ENCODE peak calls at places on chromosomes 16 and 17, in six cellular contexts. L is ascending aorta; B is GM23338; X is testis; V is CD8-positive, alpha-beta memory T cell; Y is aorta. I is an unnamed sample. For H3K36me3, the result is how much of the 10 kb centered on the place peaks cover.

GRCh38 chr17:69223809-69224208 is 4.8 kb downstream of the ABCA10 start:
- DNase-seq in L (no peak), B (no peak), X (no peak), V (no peak), Y (no peak), I (no peak)

GRCh38 chr17:32488177-32488542 is 1.4 kb downstream of the CDK5R1 start:
- DNase-seq in L (no peak), B (no peak), X (no peak), V (no peak), Y (no peak), I (no peak)

GRCh38 chr17:33124871-33125551 is 133.4 kb downstream of the SPACA3 start:
- DNase-seq in L (no peak), B (no peak), X (no peak), V (no peak), Y (no peak), I (no peak)

GRCh38 chr16:30004424-30004776 is 6.4 kb downstream of the DOC2A start:
- DNase-seq in L (no peak), B (peak), X (no peak), V (no peak), Y (peak), I (peak)

GRCh38 chr17:57689254-57689653 is 55.8 kb downstream of the CCDC182 start:
- DNase-seq in L (no peak), B (no peak), X (no peak), V (no peak), Y (no peak), I (no peak)

GRCh38 chr16:17561056-17561455 is 90.3 kb upstream of the XYLT1 start:
- DNase-seq in L (no peak), B (no peak), X (no peak), V (no peak), Y (no peak), I (no peak)

GRCh38 chr16:51407921-51408320 is 256.9 kb upstream of the SALL1 start:
- DNase-seq in L (no peak), B (no peak), X (no peak), V (no peak), Y (no peak), I (no peak)

GRCh38 chr17:43314582-43314981 is 80.8 kb upstream of the RNU2-1 start:
- DNase-seq in L (no peak), B (no peak), X (no peak), V (no peak), Y (no peak), I (no peak)

GRCh38 chr17:60390881-60391418 is 983 bp downstream of the USP32 start:
- DNase-seq in L (no peak), B (no peak), X (peak), V (no peak), Y (no peak), I (peak)

GRCh38 chr17:11644265-11645212 is 46.3 kb downstream of the DNAH9 start:
- DNase-seq in L (no peak), B (peak), X (peak), V (no peak), Y (no peak), I (peak)

GRCh38 chr17:49401971-49402491 is 12.7 kb downstream of the PHB1 start:
- DNase-seq in L (no peak), B (no peak), X (peak), V (no peak), Y (peak), I (no peak)

GRCh38 chr16:87582221-87582965 is 19.9 kb upstream of the JPH3 start:
- DNase-seq in L (peak), B (peak), X (peak), V (no peak), Y (peak), I (peak)

GRCh38 chr16:66858740-66859396 is 14.7 kb downstream of the CA7 start:
- DNase-seq in L (no peak), B (no peak), X (no peak), V (no peak), Y (peak), I (peak)

GRCh38 chr17:48954300-48954755 is 9.7 kb upstream of the SNF8 start:
- DNase-seq in L (no peak), B (peak), X (no peak), V (no peak), Y (no peak), I (peak)

GRCh38 chr17:59786536-59787319 is 79.3 kb downstream of the VMP1 start:
- DNase-seq in L (peak), B (peak), X (peak), V (peak), Y (no peak), I (peak)

GRCh38 chr16:70757183-70757582 is 43.8 kb downstream of the VAC14 start:
- DNase-seq in L (no peak), B (no peak), X (no peak), V (no peak), Y (no peak), I (no peak)

GRCh38 chr16:89696598-89697128 is 4.8 kb downstream of the SPATA2L start:
- DNase-seq in L (no peak), B (no peak), X (no peak), V (peak), Y (no peak), I (peak)

GRCh38 chr17:83152745-83153611 is 73.6 kb downstream of the METRNL start:
- DNase-seq in L (no peak), B (no peak), X (peak), V (no peak), Y (peak), I (peak)

GRCh38 chr16:70805787-70806186 is 4.8 kb upstream of the VAC14 start:
- DNase-seq in L (no peak), B (no peak), X (no peak), V (no peak), Y (no peak), I (no peak)

GRCh38 chr17:17782425-17783120 is 54.2 kb downstream of the SREBF1 start:
- DNase-seq in L (no peak), B (peak), X (peak), V (no peak), Y (no peak), I (peak)

GRCh38 chr17:27577124-27577761 is 53.7 kb upstream of the LGALS9 start:
- DNase-seq in L (no peak), B (no peak), X (peak), V (no peak), Y (no peak), I (peak)

GRCh38 chr16:68646948-68647659 is 2.0 kb downstream of the CDH3 start:
- DNase-seq in L (no peak), B (no peak), X (no peak), V (no peak), Y (no peak), I (peak)

GRCh38 chr17:83179811-83180210 is 100.4 kb downstream of the METRNL start:
- DNase-seq in L (no peak), B (no peak), X (no peak), V (no peak), Y (peak), I (no peak)

GRCh38 chr16:87635541-87636049 is 33.3 kb downstream of the JPH3 start:
- DNase-seq in L (no peak), B (peak), X (peak), V (peak), Y (peak), I (peak)

GRCh38 chr16:87608400-87608985 is 6.2 kb downstream of the JPH3 start:
- DNase-seq in L (no peak), B (peak), X (peak), V (no peak), Y (peak), I (peak)

GRCh38 chr17:28524476-28525415 is 18.6 kb downstream of the FOXN1 start:
- DNase-seq in L (no peak), B (no peak), X (no peak), V (peak), Y (no peak), I (no peak)

GRCh38 chr17:43517615-43518386 is 28.3 kb downstream of the ETV4 start:
- DNase-seq in L (no peak), B (no peak), X (no peak), V (no peak), Y (no peak), I (no peak)

GRCh38 chr17:45225964-45226530 is 4.4 kb downstream of the FMNL1 start:
- DNase-seq in L (peak), B (no peak), X (peak), V (peak), Y (peak), I (peak)
- H3K4me3 ChIP-seq in L (no peak), B (no peak), X (no peak), V (peak), Y (no peak), I (no peak)

GRCh38 chr17:19876524-19877161 is 8.9 kb upstream of the ULK2 start:
- DNase-seq in L (no peak), B (no peak), X (peak), V (peak), Y (no peak), I (no peak)

GRCh38 chr17:19877546-19877945 is 9.8 kb upstream of the ULK2 start:
- DNase-seq in L (no peak), B (no peak), X (no peak), V (no peak), Y (no peak), I (no peak)

DNA sequence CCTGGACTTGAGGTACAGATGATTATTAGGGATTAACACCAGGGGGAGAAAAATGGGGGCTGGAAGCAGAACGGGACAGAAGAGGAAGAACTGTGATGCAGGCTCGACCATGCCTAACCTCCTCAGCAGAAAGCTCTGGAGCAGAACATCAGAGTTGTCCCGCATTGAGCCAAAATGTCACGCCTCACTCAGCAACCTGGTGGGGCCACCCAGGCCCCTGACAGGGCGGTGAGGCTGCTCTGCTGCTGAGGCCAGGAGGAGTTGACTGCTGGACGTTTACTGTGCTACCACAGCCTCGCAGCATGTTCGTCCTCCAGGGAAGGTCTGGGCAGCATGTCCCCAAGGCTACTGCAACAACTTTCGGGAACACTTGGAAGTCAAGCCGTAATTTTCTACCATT is 6.5 kb upstream of the ULK2 start:
- DNase-seq in L (no peak), B (no peak), X (no peak), V (no peak), Y (no peak), I (no peak)
- H3K36me3 ChIP-seq in L (under half), B (under half), X (under half), V (under half), Y (under half), I (under half)

DNA sequence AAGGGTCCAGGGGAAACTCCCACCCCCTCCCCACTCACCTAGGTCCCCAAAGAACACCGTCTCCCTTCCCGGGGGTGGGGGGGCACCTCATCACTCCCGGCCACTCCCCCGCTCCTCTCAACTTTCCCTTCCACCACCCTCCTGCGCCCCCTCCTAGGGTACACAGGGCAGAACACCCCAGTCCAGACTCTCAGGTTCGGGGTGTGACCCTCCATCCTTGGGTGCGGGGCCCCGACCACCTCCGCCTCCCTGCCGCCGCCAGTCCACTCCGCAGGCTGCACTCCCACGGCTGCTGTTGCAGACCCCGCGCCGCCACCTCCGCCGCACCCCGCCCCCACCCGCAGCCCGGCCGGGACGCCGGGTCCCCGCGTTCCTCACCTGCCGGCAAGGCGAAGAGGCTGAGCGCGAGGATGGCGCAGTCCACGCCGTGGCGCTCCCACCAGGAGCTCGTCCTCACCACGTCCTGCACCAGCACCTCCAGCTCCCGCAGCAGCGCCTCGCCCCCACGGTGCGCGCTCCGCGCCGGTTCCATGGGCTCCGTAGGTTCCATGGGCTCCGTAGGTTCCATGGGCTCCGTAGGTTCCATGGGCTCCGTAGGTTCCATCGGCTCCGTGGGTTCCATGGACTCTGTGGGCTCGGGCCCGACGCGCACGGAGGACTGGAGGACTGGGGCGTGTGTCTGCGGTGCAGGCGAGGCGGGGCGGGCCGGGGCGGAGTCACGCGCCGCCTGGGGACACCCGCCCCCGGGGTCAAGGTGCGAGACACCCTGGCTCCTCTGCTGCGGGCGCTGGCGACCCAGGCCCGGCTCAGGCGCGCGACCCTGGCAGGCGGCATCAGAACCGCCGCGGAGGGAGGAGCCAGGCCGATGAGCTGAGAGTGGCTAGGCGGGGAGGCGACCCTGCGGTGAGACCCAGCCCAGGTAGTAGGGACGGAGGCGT is at the start of gene FADS6:
- DNase-seq in L (no peak), B (peak), X (no peak), V (no peak), Y (no peak), I (peak)
- H3K4me3 ChIP-seq in L (peak), B (peak), X (peak), V (no peak), Y (no peak), I (peak)

DNA sequence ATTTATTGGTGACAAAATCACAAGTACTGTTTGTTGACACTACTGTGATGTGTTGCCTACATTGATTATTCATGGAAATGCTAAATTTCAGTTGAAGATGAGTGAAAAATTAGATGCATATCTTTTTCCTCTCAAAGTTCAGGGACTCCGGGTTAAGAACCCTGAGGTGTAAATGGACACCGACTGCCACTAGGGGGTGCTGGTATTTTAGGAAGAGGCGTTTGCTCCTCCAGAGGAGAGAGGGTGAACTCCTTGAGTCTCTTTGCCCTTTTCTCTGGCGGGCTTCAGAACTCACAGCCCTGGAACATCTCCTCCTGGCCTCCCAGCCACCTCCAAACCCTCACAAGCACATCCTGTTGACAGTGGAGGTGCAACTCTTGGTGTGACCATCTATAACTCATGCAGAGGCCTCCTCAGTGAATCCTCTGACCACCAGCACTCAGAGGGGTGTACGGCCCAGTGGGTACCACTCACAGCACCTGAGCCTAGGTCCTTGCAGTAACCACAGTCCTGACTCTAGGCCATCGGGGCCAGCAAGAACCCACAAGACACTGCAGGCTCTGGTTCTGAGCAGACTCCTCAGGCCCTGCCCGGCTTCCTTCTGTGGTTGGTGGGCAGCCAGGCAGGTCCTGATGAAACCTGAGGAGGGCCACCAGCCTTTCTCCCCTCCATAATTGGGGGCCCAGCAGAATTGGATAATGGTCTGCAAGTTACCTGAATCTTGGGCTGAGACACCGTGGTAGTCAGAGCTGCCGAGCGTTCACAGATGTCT is 26.2 kb upstream of the PIK3R5 start:
- DNase-seq in L (no peak), B (peak), X (peak), V (peak), Y (peak), I (peak)
- H3K36me3 ChIP-seq in L (under half), B (under half), X (under half), V (under half), Y (under half), I (under half)

GRCh38 chr17:81889602-81890001 is 1.8 kb downstream of the ALYREF start:
- DNase-seq in L (no peak), B (no peak), X (no peak), V (no peak), Y (no peak), I (peak)
- H3K4me3 ChIP-seq in L (peak), B (peak), X (no peak), V (no peak), Y (no peak), I (no peak)

GRCh38 chr16:2455081-2455845 is 4.6 kb upstream of the TEDC2 start:
- DNase-seq in L (no peak), B (no peak), X (no peak), V (no peak), Y (no peak), I (peak)
- H3K36me3 ChIP-seq in L (under half), B (under half), X (under half), V (under half), Y (under half), I (under half)

GRCh38 chr17:76138896-76139248 is 2.2 kb downstream of the FOXJ1 start:
- DNase-seq in L (no peak), B (peak), X (no peak), V (peak), Y (no peak), I (peak)
- H3K4me3 ChIP-seq in L (no peak), B (peak), X (no peak), V (no peak), Y (no peak), I (peak)

GRCh38 chr17:63588797-63589196 is 11.9 kb upstream of the TACO1 start:
- DNase-seq in L (no peak), B (no peak), X (no peak), V (no peak), Y (no peak), I (no peak)

GRCh38 chr17:63592797-63593196 is 7.9 kb upstream of the TACO1 start:
- DNase-seq in L (no peak), B (no peak), X (no peak), V (no peak), Y (no peak), I (no peak)

GRCh38 chr17:63589646-63590045 is 11.0 kb upstream of the TACO1 start:
- DNase-seq in L (no peak), B (no peak), X (no peak), V (no peak), Y (no peak), I (no peak)

GRCh38 chr17:63587770-63588169 is 12.9 kb upstream of the TACO1 start:
- DNase-seq in L (no peak), B (no peak), X (no peak), V (no peak), Y (no peak), I (no peak)
- H3K36me3 ChIP-seq in L (half or more), B (under half), X (under half), V (half or more), Y (under half), I (under half)

GRCh38 chr16:23757116-23757515 is 2.3 kb downstream of the CHP2 start:
- DNase-seq in L (no peak), B (no peak), X (no peak), V (no peak), Y (no peak), I (no peak)

GRCh38 chr16:23755484-23755809 is 621 bp downstream of the CHP2 start:
- DNase-seq in L (no peak), B (no peak), X (no peak), V (no peak), Y (no peak), I (no peak)

GRCh38 chr16:23754594-23755483 is at the start of gene CHP2:
- DNase-seq in L (no peak), B (peak), X (peak), V (no peak), Y (peak), I (peak)

GRCh38 chr16:23757937-23758619 is 3.3 kb downstream of the CHP2 start:
- DNase-seq in L (no peak), B (no peak), X (no peak), V (no peak), Y (no peak), I (no peak)

GRCh38 chr16:23753908-23754593 is 775 bp upstream of the CHP2 start:
- DNase-seq in L (no peak), B (peak), X (no peak), V (no peak), Y (no peak), I (peak)
- H3K4me3 ChIP-seq in L (no peak), B (peak), X (peak), V (no peak), Y (no peak), I (peak)